ENCODE peak calls at places on chromosomes 4 and X, in six cellular contexts. I is right atrium auricular region, T is mucosa of descending colon, C is kidney epithelial cell, S is heart left ventricle, N is body of pancreas. M is an unnamed sample.

GRCh38 chrX:13346646-13347045 is 26.8 kb upstream of the ATXN3L start:
- DNase-seq in I (no peak), T (peak; percentile 6), C (no peak), S (no peak), N (no peak), M (no peak)

GRCh38 chr4:133865606-133866327 is 335.8 kb downstream of the PABPC4L start:
- DNase-seq in I (no peak), T (no peak), C (peak; percentile 96), S (no peak), N (peak; percentile 7), M (peak; percentile 80)

GRCh38 chrX:23805379-23805778 is 22.4 kb downstream of the SAT1 start:
- DNase-seq in I (no peak), T (no peak), C (no peak), S (no peak), N (no peak), M (no peak)

GRCh38 chr4:4456816-4457578 is 70.1 kb downstream of the NSG1 start:
- DNase-seq in I (no peak), T (no peak), C (no peak), S (no peak), N (no peak), M (no peak)

GRCh38 chrX:117538441-117539418 is 577.9 kb downstream of the KLHL13 start:
- DNase-seq in I (no peak), T (no peak), C (peak; percentile 2), S (no peak), N (peak; percentile 56), M (no peak)

GRCh38 chr4:870951-871350 is 45.0 kb upstream of the CPLX1 start:
- DNase-seq in I (no peak), T (no peak), C (no peak), S (no peak), N (no peak), M (no peak)

GRCh38 chr4:100428051-100428450 is 89.8 kb downstream of the EMCN start:
- DNase-seq in I (no peak), T (no peak), C (peak; percentile 62), S (no peak), N (no peak), M (peak; percentile 91)

GRCh38 chrX:103831803-103832544 is at the start of gene RAB9B:
- DNase-seq in I (peak; percentile 62), T (peak; percentile 10), C (no peak), S (peak; percentile 37), N (peak; percentile 70), M (no peak)

GRCh38 chr4:7759221-7759620 is 180.4 kb downstream of the AFAP1 start:
- DNase-seq in I (no peak), T (no peak), C (no peak), S (no peak), N (peak; percentile 20), M (no peak)

GRCh38 chrX:105228602-105229001 is 8.1 kb upstream of the TEX13A start:
- DNase-seq in I (no peak), T (no peak), C (no peak), S (no peak), N (no peak), M (no peak)

GRCh38 chr4:154807042-154807630 is 26.1 kb downstream of the RBM46 start:
- DNase-seq in I (no peak), T (no peak), C (no peak), S (no peak), N (no peak), M (peak; percentile 4)

GRCh38 chr4:176726803-176727202 is 65.9 kb downstream of the VEGFC start:
- DNase-seq in I (no peak), T (no peak), C (no peak), S (no peak), N (no peak), M (peak; percentile 47)

GRCh38 chr4:123671633-123672404 is 275.2 kb downstream of the SPRY1 start:
- DNase-seq in I (no peak), T (no peak), C (no peak), S (no peak), N (no peak), M (no peak)

GRCh38 chr4:600166-600565 is 24.1 kb upstream of the TMEM271 start:
- DNase-seq in I (no peak), T (no peak), C (no peak), S (no peak), N (no peak), M (no peak)

GRCh38 chrX:46626566-46626965 is 53.0 kb downstream of the CHST7 start:
- DNase-seq in I (no peak), T (peak; percentile 4), C (no peak), S (no peak), N (peak; percentile 39), M (no peak)

GRCh38 chr4:126242679-126243390 is 928.1 kb downstream of the FAT4 start:
- DNase-seq in I (peak; percentile 82), T (no peak), C (no peak), S (peak; percentile 69), N (no peak), M (no peak)

GRCh38 chrX:111270339-111270738 is at the start of gene CAPN6:
- DNase-seq in I (no peak), T (peak; percentile 10), C (no peak), S (no peak), N (peak; percentile 31), M (no peak)

GRCh38 chrX:21972721-21973120 is 32.2 kb downstream of the SMS start:
- DNase-seq in I (no peak), T (no peak), C (no peak), S (no peak), N (no peak), M (peak; percentile 36)

GRCh38 chrX:21975242-21975641 is 34.7 kb downstream of the SMS start:
- DNase-seq in I (no peak), T (no peak), C (no peak), S (no peak), N (no peak), M (no peak)

GRCh38 chrX:21975827-21976226 is 35.3 kb downstream of the SMS start:
- DNase-seq in I (no peak), T (no peak), C (no peak), S (no peak), N (no peak), M (peak; percentile 75)

GRCh38 chrX:21973321-21974010 is 33.0 kb downstream of the SMS start:
- DNase-seq in I (no peak), T (no peak), C (no peak), S (no peak), N (no peak), M (no peak)

GRCh38 chrX:21974011-21974385 is 33.5 kb downstream of the SMS start:
- DNase-seq in I (no peak), T (peak; percentile 33), C (no peak), S (no peak), N (peak; percentile 10), M (no peak)
- H3K4me3 ChIP-seq in I (no peak overlapping the region), T (no peak overlapping the region), C (no peak overlapping the region), S (no peak overlapping the region), N (no peak overlapping the region), M (no peak overlapping the region)

GRCh38 chr4:139900964-139901376 is 235.4 kb downstream of the MGST2 start:
- DNase-seq in I (no peak), T (no peak), C (no peak), S (no peak), N (no peak), M (no peak)

GRCh38 chr4:139903845-139904244 is 238.2 kb downstream of the MGST2 start:
- DNase-seq in I (no peak), T (no peak), C (no peak), S (no peak), N (no peak), M (no peak)

GRCh38 chr4:139899346-139899745 is 233.7 kb downstream of the MGST2 start:
- DNase-seq in I (no peak), T (no peak), C (no peak), S (no peak), N (no peak), M (no peak)

GRCh38 chr4:139902328-139903217 is 237.0 kb downstream of the MGST2 start:
- DNase-seq in I (no peak), T (no peak), C (no peak), S (no peak), N (no peak), M (no peak)

DNA sequence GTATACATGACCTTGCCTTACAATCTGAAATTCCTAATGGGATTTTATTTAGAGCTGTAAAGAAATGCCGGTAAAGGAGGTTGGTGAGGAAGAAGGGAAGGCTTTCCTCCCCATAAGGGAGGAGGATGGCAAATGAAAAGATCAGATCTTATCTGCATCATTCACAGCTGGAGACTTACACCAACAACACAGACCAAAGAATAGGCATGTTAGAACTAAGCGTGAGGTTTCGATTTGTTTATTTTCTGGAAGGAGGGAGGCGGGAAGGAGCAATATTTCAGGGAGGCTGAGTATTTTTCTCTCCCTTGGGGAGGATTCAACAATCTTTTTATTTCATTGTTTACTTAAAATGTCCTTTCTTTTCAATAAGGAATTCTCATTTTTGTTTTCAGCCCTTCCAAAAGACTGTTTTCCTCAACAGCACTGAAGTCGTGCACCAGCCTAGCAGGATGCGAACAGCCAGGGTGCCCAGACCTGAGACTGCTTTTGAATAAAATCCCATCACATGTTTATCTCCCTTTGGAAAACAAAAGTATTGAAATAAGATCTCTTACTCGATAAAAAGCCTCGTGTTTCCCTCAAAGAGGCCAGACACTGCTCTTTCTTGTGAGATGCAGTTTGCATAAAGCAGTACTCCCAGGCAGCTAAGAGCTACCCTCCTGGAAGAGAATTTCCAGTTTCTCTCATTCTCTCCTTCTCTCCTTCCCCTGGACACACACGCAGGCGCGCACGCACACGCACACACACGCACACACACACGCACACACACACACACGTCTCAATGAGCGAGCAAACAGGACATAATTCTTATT is 236.1 kb downstream of the MGST2 start:
- DNase-seq in I (no peak), T (no peak), C (no peak), S (no peak), N (no peak), M (no peak)
- H3K4me3 ChIP-seq in I (no peak overlapping the region), T (no peak overlapping the region), C (peak overlapping the region; percentile 31), S (peak overlapping the region; percentile 7), N (no peak overlapping the region), M (peak overlapping the region; percentile 21)

GRCh38 chrX:41333744-41333993 is 293 bp upstream of the DDX3X start:
- DNase-seq in I (no peak), T (no peak), C (peak; percentile 57), S (no peak), N (peak; percentile 75), M (peak; percentile 52)

GRCh38 chrX:41332408-41332987 is 1.5 kb upstream of the DDX3X start:
- DNase-seq in I (peak; percentile 63), T (peak; percentile 37), C (no peak), S (peak; percentile 44), N (peak; percentile 32), M (no peak)

GRCh38 chrX:41333994-41334865 is at the start of gene DDX3X:
- DNase-seq in I (peak; percentile 93), T (peak; percentile 85), C (peak; percentile 31), S (peak; percentile 95), N (peak; percentile 85), M (peak; percentile 60)

GRCh38 chrX:41332988-41333743 is 796 bp upstream of the DDX3X start:
- DNase-seq in I (peak; percentile 87), T (peak; percentile 83), C (peak; percentile 51), S (peak; percentile 92), N (peak; percentile 87), M (peak; percentile 51)

DNA sequence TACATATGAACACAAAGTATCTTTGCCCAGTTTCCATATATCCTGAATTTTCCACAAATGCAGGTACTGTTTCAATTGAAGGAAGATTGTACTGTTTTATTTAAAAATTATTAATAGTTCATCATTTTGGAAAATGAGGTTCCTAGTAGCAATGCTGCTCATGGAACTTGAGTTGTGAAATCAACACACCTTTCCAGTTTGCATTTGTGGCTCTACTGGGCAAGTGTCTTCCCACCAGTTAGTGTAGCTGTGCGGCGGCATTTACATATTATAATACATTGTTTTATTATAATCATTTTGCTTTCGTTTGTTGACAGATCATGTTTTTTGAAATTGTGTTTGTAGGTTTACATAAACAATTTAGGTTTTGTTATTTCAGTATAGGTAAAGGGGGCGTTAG is 2.0 kb upstream of the DDX3X start:
- DNase-seq in I (no peak), T (peak; percentile 6), C (no peak), S (no peak), N (no peak), M (no peak)
- H3K4me3 ChIP-seq in I (no peak overlapping the region), T (no peak overlapping the region), C (peak overlapping the region; percentile 30), S (peak overlapping the region; percentile 94), N (no peak overlapping the region), M (no peak overlapping the region)

GRCh38 chrX:40083979-40084359 is 13.8 kb downstream of the BCOR start:
- DNase-seq in I (no peak), T (no peak), C (no peak), S (no peak), N (no peak), M (no peak)
- H3K4me3 ChIP-seq in I (no peak overlapping the region), T (no peak overlapping the region), C (peak overlapping the region; percentile 23), S (peak overlapping the region; percentile 37), N (no peak overlapping the region), M (peak overlapping the region; percentile 38)

M was measured in skeletal muscle cell.